ENCODE peak calls at places on chromosome 5, in ten cellular contexts. S, W, B, I, Z, D, A, N, H and T are unnamed samples.

GRCh38 chr5:52725065-52725746 is 62.5 kb upstream of the ITGA1 start:
- DNase-seq in S (no peak), W (peak; percentile 2), B (no peak), I (no peak), Z (no peak), D (peak; percentile 33), A (peak; percentile 45), N (peak; percentile 6), H (no peak), T (no peak)

GRCh38 chr5:72871358-72872024 is 55.0 kb downstream of the TNPO1 start:
- DNase-seq in S (no peak), W (no peak), B (no peak), I (no peak), Z (no peak), D (no peak), A (no peak), N (no peak), H (no peak), T (no peak)

GRCh38 chr5:95619096-95619495 is 791 bp upstream of the GPR150 start:
- DNase-seq in S (no peak), W (no peak), B (no peak), I (no peak), Z (no peak), D (no peak), A (no peak), N (no peak), H (no peak), T (no peak)

GRCh38 chr5:16539169-16539666 is 73.6 kb upstream of the ZNF622 start:
- DNase-seq in S (peak; percentile 78), W (no peak), B (no peak), I (no peak), Z (peak; percentile 63), D (peak; percentile 29), A (no peak), N (no peak), H (no peak), T (no peak)

GRCh38 chr5:138900281-138900965 is 25.3 kb upstream of the LRRTM2 start:
- DNase-seq in S (peak; percentile 12), W (no peak), B (peak; percentile 13), I (no peak), Z (no peak), D (no peak), A (no peak), N (no peak), H (no peak), T (peak; percentile 16)

GRCh38 chr5:149005077-149005892 is 57.6 kb downstream of the SH3TC2 start:
- DNase-seq in S (peak; percentile 54), W (no peak), B (no peak), I (no peak), Z (peak; percentile 43), D (no peak), A (no peak), N (no peak), H (no peak), T (no peak)

GRCh38 chr5:91469517-91470165 is 86.5 kb upstream of the ARRDC3 start:
- DNase-seq in S (no peak), W (no peak), B (no peak), I (no peak), Z (no peak), D (no peak), A (no peak), N (no peak), H (no peak), T (no peak)

GRCh38 chr5:87966213-87966612 is 302.4 kb downstream of the TMEM161B start:
- DNase-seq in S (no peak), W (no peak), B (no peak), I (no peak), Z (no peak), D (no peak), A (no peak), N (no peak), H (no peak), T (no peak)

GRCh38 chr5:42756630-42757601 is at the start of gene CCDC152:
- DNase-seq in S (no peak), W (no peak), B (no peak), I (no peak), Z (no peak), D (peak; percentile 20), A (peak; percentile 13), N (no peak), H (no peak), T (peak; percentile 28)

GRCh38 chr5:176416965-176417364 is 626 bp upstream of the CLTB start:
- DNase-seq in S (no peak), W (no peak), B (no peak), I (no peak), Z (no peak), D (no peak), A (no peak), N (no peak), H (no peak), T (no peak)

GRCh38 chr5:82404382-82404945 is 126.3 kb upstream of the RPS23 start:
- DNase-seq in S (no peak), W (no peak), B (no peak), I (no peak), Z (no peak), D (no peak), A (no peak), N (no peak), H (no peak), T (no peak)

GRCh38 chr5:82403026-82403425 is 124.9 kb upstream of the RPS23 start:
- DNase-seq in S (no peak), W (no peak), B (no peak), I (no peak), Z (no peak), D (no peak), A (no peak), N (no peak), H (no peak), T (no peak)

GRCh38 chr5:82405618-82406199 is 127.6 kb upstream of the RPS23 start:
- DNase-seq in S (peak; percentile 97), W (no peak), B (peak; percentile 95), I (no peak), Z (peak; percentile 94), D (no peak), A (no peak), N (no peak), H (no peak), T (peak; percentile 99)

GRCh38 chr5:82405166-82405565 is 127.0 kb upstream of the RPS23 start:
- DNase-seq in S (peak; percentile 74), W (no peak), B (no peak), I (no peak), Z (no peak), D (no peak), A (no peak), N (no peak), H (no peak), T (peak; percentile 84)

GRCh38 chr5:82403724-82404123 is 125.6 kb upstream of the RPS23 start:
- DNase-seq in S (no peak), W (no peak), B (no peak), I (no peak), Z (no peak), D (no peak), A (no peak), N (no peak), H (no peak), T (no peak)
- TF ChIP-seq CTCF in S (no peak), W (no peak), B (no peak), I (no peak), Z (no peak), D (no peak), A (no peak), N (no peak), H (no peak), T (no peak)

DNA sequence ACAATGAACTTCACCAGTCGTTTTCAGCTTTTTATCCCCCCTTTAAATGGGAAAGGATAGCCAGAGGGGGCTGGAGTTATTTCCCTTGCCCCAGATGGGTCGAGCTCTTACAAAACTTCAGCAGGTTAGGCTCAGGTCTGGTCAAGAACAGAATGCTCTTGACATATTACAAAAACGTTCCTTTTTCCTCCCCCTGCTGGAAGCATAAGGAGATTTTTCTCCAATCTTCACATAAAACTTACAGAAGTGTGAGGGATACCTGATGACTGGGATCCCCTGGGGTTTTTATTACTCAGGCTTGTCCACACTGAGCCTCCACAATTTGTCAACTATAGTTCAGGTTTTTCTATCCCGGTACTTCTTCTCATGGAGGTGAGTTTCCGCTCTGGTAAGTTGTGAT is 60.8 kb downstream of the CSF2 start:
- DNase-seq in S (peak; percentile 27), W (no peak), B (no peak), I (peak; percentile 8), Z (no peak), D (no peak), A (no peak), N (no peak), H (no peak), T (no peak)
- TF ChIP-seq CTCF in S (peak; percentile 77), W (no peak), B (peak; percentile 48), I (peak; percentile 35), Z (peak; percentile 43), D (no peak), A (no peak), N (no peak), H (peak; percentile 21), T (peak; percentile 36)

DNA sequence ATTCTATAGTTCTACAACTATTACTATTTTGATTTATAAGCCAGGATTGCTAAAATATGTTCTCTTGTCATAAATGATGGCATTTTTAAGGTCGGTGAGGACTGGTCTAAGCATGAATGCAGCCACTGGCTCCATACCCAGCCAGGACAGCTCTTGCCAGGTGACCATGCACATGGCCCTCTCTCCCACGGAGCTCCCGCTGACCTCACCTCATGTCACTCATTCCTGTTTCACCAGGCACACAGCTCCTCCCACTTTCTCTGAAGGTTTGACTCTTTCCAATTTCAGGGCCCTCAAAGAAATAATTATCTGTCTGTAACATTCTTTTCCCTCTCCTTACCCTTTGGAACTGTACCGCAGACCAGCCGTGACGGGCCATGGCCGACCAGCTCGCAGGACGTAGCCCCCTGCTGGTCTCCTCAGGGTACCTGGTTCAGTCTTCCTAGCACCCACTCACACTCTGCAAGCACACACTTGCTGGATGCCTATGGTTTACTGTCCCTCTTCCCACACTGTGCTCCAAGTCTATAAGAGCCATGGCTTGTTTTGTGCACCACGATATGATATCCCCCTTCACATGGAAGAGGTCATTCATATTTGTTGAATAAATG is 72.6 kb downstream of the LIFR start:
- DNase-seq in S (no peak), W (no peak), B (no peak), I (no peak), Z (no peak), D (no peak), A (no peak), N (no peak), H (no peak), T (no peak)
- TF ChIP-seq CTCF in S (peak; percentile 16), W (no peak), B (no peak), I (peak; percentile 22), Z (no peak), D (no peak), A (no peak), N (no peak), H (no peak), T (peak; percentile 5)

DNA sequence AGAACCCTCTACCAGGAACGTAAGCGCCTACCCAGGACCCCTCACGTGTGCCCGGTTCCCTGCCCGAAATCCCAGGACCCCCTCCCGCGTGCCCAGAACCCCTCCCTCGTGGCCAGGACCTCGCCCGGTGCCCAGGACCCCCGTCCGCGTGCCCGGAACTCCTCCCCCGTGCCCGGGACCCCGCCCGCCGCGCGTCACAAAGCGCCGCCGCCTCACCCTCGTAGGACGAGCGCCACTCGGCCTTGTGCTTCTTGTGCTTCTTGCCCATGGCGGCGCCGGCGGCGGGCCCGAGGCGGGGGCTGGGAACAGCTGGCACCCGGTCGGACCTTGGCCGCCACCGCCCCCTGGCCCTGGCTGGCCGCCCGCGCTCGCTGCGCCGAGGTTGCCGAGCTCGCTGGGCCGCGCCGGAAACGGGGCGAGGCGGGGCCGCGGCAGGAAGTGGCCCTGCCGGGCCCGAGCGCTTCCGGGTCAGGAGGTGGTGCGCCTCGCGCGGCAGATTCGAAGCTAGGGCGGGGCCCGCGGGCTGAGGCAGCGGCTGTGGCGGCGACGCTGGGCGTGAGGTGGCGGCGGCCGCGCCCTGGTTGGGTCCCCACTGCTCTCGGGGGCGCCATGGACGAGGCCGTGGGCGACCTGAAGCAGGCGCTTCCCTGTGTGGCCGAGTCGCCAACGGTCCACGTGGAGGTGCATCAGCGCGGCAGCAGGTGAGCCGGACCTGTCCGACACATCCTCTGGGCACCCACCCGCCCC is at the start of the genes BRD9 and TRIP13:
- DNase-seq in S (peak; percentile 56), W (peak; percentile 100), B (no peak), I (peak; percentile 38), Z (no peak), D (peak; percentile 85), A (peak; percentile 68), N (peak; percentile 74), H (peak; percentile 4), T (no peak)
- TF ChIP-seq CTCF in S (peak; percentile 21), W (no peak), B (no peak), I (no peak), Z (no peak), D (no peak), A (no peak), N (no peak), H (no peak), T (no peak)